ENCODE peak calls at places on chromosome 22, in nine cellular contexts. Y is breast epithelium, K is AG04450, C is HL-60, J is WERI-Rb-1, M is A549, L is Peyer's patch, P is coronary artery, W is heart left ventricle. A is an unnamed sample.

GRCh38 chr22:23570681-23571080 is 9.4 kb downstream of the IGLL1 start:
- DNase-seq in L (no peak), W (no peak), M (no peak), C (no peak), K (no peak), J (no peak), P (no peak), Y (no peak), A (no peak)

GRCh38 chr22:32603651-32604540 is 129.3 kb downstream of the FBXO7 start:
- DNase-seq in W (peak), M (no peak), P (no peak), Y (no peak), K (no peak), J (no peak), L (peak), C (no peak), A (no peak)

GRCh38 chr22:23204541-23205157 is 24.3 kb downstream of the BCR start:
- DNase-seq in L (no peak), M (no peak), Y (peak), J (no peak), P (no peak), C (no peak), K (no peak), W (peak), A (no peak)

GRCh38 chr22:21834869-21835268 is 32.6 kb downstream of the MAPK1 start:
- DNase-seq in W (no peak), L (peak), Y (no peak), P (no peak), J (no peak), C (no peak), M (no peak), K (no peak), A (no peak)

GRCh38 chr22:46592390-46592872 is 27.8 kb upstream of the GRAMD4 start:
- DNase-seq in L (peak), J (no peak), M (no peak), C (no peak), K (peak), W (peak), P (no peak), Y (no peak), A (peak)

GRCh38 chr22:45278125-45278524 is 6.6 kb upstream of the UPK3A start:
- DNase-seq in C (no peak), W (no peak), P (no peak), K (no peak), L (no peak), M (no peak), J (no peak), Y (no peak), A (no peak)

GRCh38 chr22:45263790-45264269 is 20.9 kb upstream of the UPK3A start:
- DNase-seq in K (peak), Y (peak), P (no peak), L (peak), W (peak), J (peak), M (peak), C (peak), A (no peak)

GRCh38 chr22:23199159-23199558 is 18.9 kb downstream of the BCR start:
- DNase-seq in L (no peak), M (no peak), Y (no peak), P (no peak), W (no peak), K (no peak), J (no peak), C (no peak), A (no peak)

GRCh38 chr22:23695141-23695540 is 4.3 kb downstream of the RGL4 start:
- DNase-seq in L (no peak), J (no peak), Y (no peak), P (no peak), K (no peak), M (no peak), W (no peak), C (no peak), A (no peak)

GRCh38 chr22:45896961-45897538 is 79.9 kb downstream of the WNT7B start:
- DNase-seq in P (no peak), K (no peak), C (no peak), W (no peak), M (no peak), Y (no peak), L (no peak), J (no peak), A (no peak)

GRCh38 chr22:32005453-32005852 is 37.6 kb upstream of the SLC5A1 start:
- DNase-seq in M (peak), K (no peak), C (no peak), W (no peak), L (peak), J (no peak), Y (no peak), P (no peak), A (no peak)

GRCh38 chr22:27488456-27489224 is 312.9 kb downstream of the MN1 start:
- DNase-seq in C (no peak), L (no peak), P (no peak), K (no peak), Y (no peak), J (no peak), W (no peak), M (no peak), A (no peak)
- TF ChIP-seq CTCF in C (no peak), L (no peak), P (no peak), K (no peak), Y (no peak), J (no peak), W (no peak), M (no peak), A (no peak)

DNA sequence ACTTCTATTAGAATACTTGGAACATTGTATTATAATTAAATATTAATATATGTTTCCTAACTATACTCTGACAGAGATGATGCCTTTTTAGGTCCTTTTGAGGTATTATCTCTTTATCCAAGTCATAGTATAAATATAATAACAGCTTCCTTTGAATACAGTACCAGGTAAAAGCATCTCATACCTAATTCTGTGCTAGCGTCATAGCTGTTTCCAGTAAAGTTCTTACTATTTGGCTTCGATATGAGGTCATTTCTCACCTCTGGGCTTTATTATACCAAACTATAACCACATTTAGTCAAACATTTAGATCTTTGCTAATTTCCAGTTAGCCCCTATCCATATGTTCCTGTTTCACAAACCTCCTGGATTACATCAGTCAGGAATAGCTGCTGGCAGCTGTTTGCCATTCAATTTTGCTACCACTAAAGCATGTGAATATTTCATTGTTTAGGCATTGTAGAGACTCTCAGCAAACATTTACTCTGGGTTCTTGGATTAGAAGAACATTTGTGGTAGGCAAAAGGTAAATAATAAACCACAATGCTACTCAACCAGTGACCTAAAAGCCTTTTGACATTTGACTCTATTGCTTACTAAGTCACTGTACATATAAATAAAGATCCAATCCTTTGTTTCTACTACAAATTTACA is 255.1 kb downstream of the TTC28 start:
- DNase-seq in Y (no peak), J (no peak), P (no peak), K (peak), W (no peak), C (no peak), M (peak), L (no peak), A (no peak)
- H3K27ac ChIP-seq in Y (no peak), J (no peak), P (no peak), K (no peak), W (no peak), C (no peak), M (no peak), L (no peak), A (no peak)

GRCh38 chr22:49979587-49980264 is 19.2 kb downstream of the PIM3 start:
- DNase-seq in M (peak), K (no peak), J (peak), C (peak), P (no peak), Y (no peak), L (peak), W (peak), A (no peak)

GRCh38 chr22:49986325-49986724 is 25.8 kb downstream of the PIM3 start:
- DNase-seq in K (no peak), Y (no peak), M (no peak), P (no peak), C (no peak), W (no peak), J (no peak), L (no peak), A (no peak)

GRCh38 chr22:49977578-49977977 is 17.0 kb downstream of the PIM3 start:
- DNase-seq in C (no peak), J (no peak), P (no peak), M (no peak), W (no peak), Y (no peak), K (no peak), L (peak), A (no peak)

GRCh38 chr22:49983148-49984042 is 22.8 kb downstream of the PIM3 start:
- DNase-seq in P (no peak), Y (no peak), W (peak), K (no peak), L (peak), C (no peak), J (no peak), M (no peak), A (no peak)
- TF ChIP-seq CTCF in P (no peak), Y (no peak), W (peak), K (peak), L (peak), C (no peak), J (no peak), M (peak), A (peak)

DNA sequence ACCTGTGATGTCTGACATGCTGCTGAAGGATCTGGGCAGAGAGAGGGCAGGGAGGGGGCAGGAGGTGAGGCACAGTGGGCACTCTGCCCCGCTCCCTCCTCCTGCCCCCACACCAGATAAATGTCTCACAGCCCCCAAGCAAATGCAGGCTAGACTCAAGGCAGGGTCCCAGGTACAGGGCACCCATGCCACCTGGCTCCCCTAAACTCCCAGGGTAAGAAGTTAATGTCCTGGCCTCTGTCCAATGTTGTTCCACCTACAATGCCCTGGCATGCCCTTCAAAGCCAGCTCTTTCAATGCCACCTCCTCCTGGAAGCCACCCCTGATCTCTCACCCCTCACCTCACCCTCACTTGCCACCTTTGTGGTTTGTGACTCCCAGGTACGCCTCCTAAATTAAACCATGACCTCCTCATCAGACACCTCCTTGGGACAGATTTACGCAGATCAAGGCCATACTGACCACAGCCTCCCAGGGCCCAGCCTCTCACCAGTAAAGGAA is 16.0 kb downstream of the CARD10 start:
- DNase-seq in Y (no peak), P (no peak), L (no peak), W (no peak), J (no peak), M (no peak), C (no peak), K (no peak), A (no peak)
- H3K27ac ChIP-seq in Y (peak), P (peak), L (peak), W (peak), J (no peak), M (peak), C (no peak), K (no peak), A (no peak)

DNA sequence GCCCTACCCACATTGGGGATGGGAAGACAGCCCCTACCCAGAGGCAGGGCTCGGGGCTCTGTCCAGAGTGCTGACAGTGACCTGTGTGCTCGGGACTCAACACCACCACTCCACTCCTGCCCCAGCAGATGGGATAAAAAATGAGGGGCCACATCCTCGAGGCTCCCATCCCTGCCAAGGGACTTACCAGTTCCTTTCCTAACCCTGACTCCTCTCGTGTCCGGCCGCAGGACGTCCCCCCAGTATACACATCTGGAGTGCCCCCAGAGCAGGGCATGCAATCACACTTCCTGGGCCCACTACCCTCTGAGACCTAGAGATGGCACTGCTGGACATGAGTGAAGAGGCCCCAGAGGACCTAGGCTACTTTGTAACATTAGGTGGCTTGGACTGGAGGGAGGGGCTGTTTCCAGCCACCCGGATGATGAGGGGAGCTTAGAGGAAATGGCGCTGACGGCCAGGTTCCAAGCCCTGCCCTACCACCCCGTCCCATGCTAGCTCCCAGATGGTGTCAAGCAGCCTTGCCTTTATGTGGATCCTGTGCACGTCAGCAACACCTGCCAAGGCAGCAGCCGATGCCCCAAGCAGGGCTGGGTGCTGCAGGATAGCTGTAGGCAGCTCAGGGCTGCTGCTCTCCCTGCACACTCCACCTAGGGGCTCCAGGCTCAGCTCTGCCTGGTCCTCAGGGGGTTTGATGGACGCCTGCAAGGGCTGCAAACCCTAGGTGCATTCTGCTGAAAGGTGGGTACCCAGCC is 86.6 kb downstream of the DGCR2 start:
- DNase-seq in M (peak), K (no peak), P (no peak), W (no peak), L (peak), J (peak), Y (no peak), C (peak), A (no peak)
- TF ChIP-seq CTCF in M (no peak), K (no peak), P (no peak), W (no peak), L (no peak), J (peak), Y (no peak), C (no peak), A (no peak)

GRCh38 chr22:24975125-24975640 is 22.7 kb downstream of the KIAA1671 start:
- DNase-seq in K (no peak), C (no peak), M (no peak), P (no peak), W (no peak), J (no peak), L (no peak), Y (no peak), A (no peak)

GRCh38 chr22:24975813-24976341 is 23.4 kb downstream of the KIAA1671 start:
- DNase-seq in P (peak), K (no peak), Y (peak), C (no peak), L (no peak), M (no peak), J (no peak), W (peak), A (no peak)

GRCh38 chr22:24976442-24977218 is 24.1 kb downstream of the KIAA1671 start:
- DNase-seq in C (no peak), L (no peak), P (no peak), M (no peak), K (no peak), Y (peak), J (no peak), W (no peak), A (no peak)

GRCh38 chr22:24978308-24978707 is 25.8 kb downstream of the KIAA1671 start:
- DNase-seq in K (no peak), W (no peak), Y (no peak), M (no peak), C (no peak), L (no peak), J (no peak), P (no peak), A (no peak)

DNA sequence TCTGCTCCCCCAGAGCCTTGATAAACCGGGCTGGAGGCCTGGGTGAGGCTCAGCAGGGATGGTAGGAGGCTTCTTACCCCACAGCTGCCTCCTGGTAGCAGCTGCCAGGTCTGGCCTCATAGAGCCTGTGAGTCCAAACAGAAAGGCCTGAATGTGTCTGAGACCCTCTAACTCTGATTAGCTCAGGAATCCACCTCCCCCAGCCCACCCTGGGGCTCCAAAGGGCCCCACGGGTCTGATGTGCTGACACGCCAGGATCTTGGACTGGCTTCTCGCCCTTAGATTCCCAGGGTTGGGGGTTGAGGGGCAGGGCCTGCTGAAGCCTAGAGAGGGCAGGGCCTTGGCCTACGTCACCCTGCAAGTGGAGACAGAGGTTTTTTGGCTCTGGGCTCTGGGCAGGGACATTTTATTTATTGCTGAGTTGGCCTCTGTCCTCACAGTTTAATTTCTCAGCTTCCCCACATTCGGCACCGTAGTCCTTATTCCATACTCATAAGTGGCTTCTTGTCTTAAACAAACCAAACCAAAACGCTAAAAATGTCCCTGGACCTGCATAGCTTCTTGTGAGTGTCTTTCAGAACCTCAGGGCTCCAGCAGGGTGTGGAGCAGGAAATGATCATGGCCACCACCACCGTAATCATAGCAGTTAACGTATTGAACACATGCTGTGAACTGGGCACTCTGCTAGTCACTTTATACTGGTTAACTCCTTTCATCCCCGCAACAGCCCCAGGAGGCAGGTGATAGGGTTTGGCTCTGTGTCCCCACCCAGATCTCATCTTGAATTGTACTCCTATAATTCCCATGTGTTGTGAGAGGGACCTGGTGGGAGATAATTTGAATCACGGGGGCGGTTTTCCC is 25.1 kb downstream of the KIAA1671 start:
- DNase-seq in Y (peak), K (no peak), M (no peak), W (peak), P (peak), J (no peak), C (no peak), L (peak), A (no peak)
- H3K27ac ChIP-seq in Y (peak), K (no peak), M (peak), W (peak), P (peak), J (no peak), C (no peak), L (peak), A (no peak)

DNA sequence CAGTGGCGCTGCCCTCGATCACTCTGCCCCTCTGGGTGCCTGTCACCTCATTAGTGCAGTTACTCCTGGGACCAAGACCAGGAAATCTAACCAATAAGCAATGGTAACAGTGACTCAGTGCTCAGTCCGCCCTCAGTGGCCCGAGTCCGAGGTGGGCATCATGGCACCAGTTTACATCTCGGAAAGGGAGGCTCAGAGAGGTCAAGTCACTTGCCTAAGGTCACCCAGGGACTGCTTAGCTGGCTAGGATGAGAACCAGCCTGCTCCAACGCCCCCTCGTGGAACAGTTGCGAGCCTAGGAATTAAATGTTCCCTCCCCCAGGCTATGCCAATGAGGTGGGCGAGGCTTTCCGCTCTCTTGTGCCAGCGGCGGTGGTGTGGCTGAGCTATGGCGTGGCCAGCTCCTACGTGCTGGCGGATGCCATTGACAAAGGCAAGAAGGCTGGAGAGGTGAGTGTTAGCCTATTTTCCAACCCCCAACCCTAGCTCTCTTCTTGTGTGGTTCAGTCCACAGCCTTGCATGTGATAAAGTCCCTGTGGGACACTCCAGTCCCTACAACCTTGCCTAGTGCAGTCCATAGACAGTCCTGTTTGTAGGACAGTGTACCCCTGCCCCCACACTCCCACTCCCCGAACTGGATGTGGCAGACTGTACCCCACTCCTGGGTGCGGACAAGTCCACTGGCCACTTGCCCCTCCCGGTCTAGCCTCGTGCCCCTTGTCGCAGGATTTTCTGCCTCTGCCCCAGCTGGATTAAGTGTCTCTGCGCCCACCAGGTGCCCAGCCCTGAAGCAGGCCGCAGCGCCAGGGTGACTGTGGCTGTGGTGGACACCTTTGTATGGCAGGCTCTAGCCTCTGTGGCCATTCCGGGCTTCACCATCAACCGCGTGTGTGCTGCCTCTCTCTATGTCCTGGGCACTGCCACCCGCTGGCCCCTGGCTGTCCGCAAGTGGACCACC is 1.1 kb downstream of the MTFP1 start:
- DNase-seq in Y (peak), L (peak), C (peak), K (no peak), P (peak), J (peak), W (peak), M (peak), A (peak)
- TF ChIP-seq CTCF in Y (peak), L (peak), C (peak), K (peak), P (peak), J (peak), W (peak), M (peak), A (peak)

DNA sequence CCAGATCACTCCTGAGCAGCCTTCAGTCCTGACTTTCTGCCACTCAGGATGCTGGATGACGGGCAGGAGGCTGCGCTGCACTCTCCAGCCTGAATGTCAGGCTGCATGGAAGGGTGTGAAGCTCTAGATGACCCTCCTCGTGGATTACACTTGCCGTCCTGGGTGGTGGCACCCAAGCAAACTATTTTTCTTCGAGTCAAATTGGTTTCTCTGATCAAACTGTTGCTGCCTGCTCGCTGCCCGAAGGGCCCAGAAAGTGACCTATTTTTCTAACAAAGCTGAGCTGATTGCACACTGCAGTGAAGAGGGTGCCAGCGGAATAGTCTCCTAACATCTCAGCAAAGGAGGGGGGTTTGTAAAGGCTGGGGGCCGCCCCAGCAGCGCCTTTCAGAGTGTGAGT is 537.9 kb downstream of the BRD1 start:
- DNase-seq in Y (no peak), K (no peak), L (no peak), J (no peak), P (peak), M (no peak), C (no peak), W (no peak), A (no peak)
- H3K27ac ChIP-seq in Y (no peak), K (no peak), L (no peak), J (no peak), P (no peak), M (no peak), C (no peak), W (no peak), A (no peak)